ENCODE peak calls at places on chromosomes 5 and 9, in six cellular contexts. Z, P, U, Q, N and H are unnamed samples.

GRCh38 chr9:77521091-77521490 is 127.0 kb downstream of the GNA14 start:
- DNase-seq in Z (no peak), P (no peak), U (no peak), Q (no peak), N (no peak), H (no peak)

GRCh38 chr9:127500862-127501261 is 49.6 kb downstream of the LRSAM1 start:
- DNase-seq in Z (peak), P (no peak), U (no peak), Q (no peak), N (no peak), H (no peak)

GRCh38 chr9:120348951-120349429 is 231.0 kb downstream of the CDK5RAP2 start:
- DNase-seq in Z (no peak), P (peak), U (no peak), Q (no peak), N (no peak), H (peak)

GRCh38 chr5:43802119-43802518 is 199.1 kb downstream of the NNT start:
- DNase-seq in Z (no peak), P (peak), U (no peak), Q (no peak), N (no peak), H (no peak)

GRCh38 chr9:82894961-82895902 is 167.7 kb downstream of the RASEF start:
- DNase-seq in Z (no peak), P (no peak), U (no peak), Q (no peak), N (no peak), H (no peak)

GRCh38 chr9:114230068-114230467 is 74.7 kb downstream of the COL27A1 start:
- DNase-seq in Z (no peak), P (no peak), U (no peak), Q (no peak), N (no peak), H (no peak)

GRCh38 chr5:73823508-73823925 is 197.5 kb downstream of the ARHGEF28 start:
- DNase-seq in Z (no peak), P (no peak), U (no peak), Q (no peak), N (no peak), H (no peak)

GRCh38 chr9:137150485-137151060 is 11.6 kb downstream of the GRIN1 start:
- DNase-seq in Z (no peak), P (no peak), U (no peak), Q (peak), N (peak), H (peak)

GRCh38 chr9:6383551-6384225 is 29.3 kb upstream of the UHRF2 start:
- DNase-seq in Z (no peak), P (no peak), U (peak), Q (no peak), N (no peak), H (no peak)

GRCh38 chr9:92312887-92313623 is 12.1 kb downstream of the NOL8 start:
- DNase-seq in Z (no peak), P (no peak), U (no peak), Q (no peak), N (no peak), H (no peak)

GRCh38 chr9:129405089-129405830 is 215.6 kb downstream of the C9orf50 start:
- DNase-seq in Z (no peak), P (no peak), U (no peak), Q (peak), N (no peak), H (no peak)

GRCh38 chr5:159208508-159209437 is 580 bp downstream of the RNF145 start:
- DNase-seq in Z (peak), P (no peak), U (no peak), Q (peak), N (no peak), H (peak)

GRCh38 chr9:15104826-15105420 is 194.7 kb upstream of the FREM1 start:
- DNase-seq in Z (no peak), P (peak), U (no peak), Q (no peak), N (peak), H (peak)

GRCh38 chr9:94767331-94768099 is 41.0 kb downstream of the AOPEP start:
- DNase-seq in Z (no peak), P (peak), U (no peak), Q (no peak), N (no peak), H (no peak)

GRCh38 chr5:1654786-1655495 is 131.2 kb upstream of the LPCAT1 start:
- DNase-seq in Z (peak), P (no peak), U (no peak), Q (no peak), N (no peak), H (no peak)

GRCh38 chr5:157540124-157540523 is 35.5 kb downstream of the ADAM19 start:
- DNase-seq in Z (no peak), P (no peak), U (no peak), Q (no peak), N (no peak), H (no peak)

GRCh38 chr5:73292816-73293459 is 119.9 kb downstream of the TMEM174 start:
- DNase-seq in Z (no peak), P (no peak), U (no peak), Q (no peak), N (no peak), H (no peak)

GRCh38 chr5:173480896-173481295 is 135.6 kb downstream of the BOD1 start:
- DNase-seq in Z (no peak), P (no peak), U (no peak), Q (no peak), N (no peak), H (no peak)

GRCh38 chr5:56951131-56951945 is 585 bp downstream of the MIER3 start:
- DNase-seq in Z (peak), P (no peak), U (no peak), Q (peak), N (no peak), H (peak)

GRCh38 chr9:136398286-136398685 is 1.7 kb downstream of the SNAPC4 start:
- DNase-seq in Z (no peak), P (no peak), U (no peak), Q (no peak), N (no peak), H (no peak)

GRCh38 chr5:88092938-88093635 is 175.6 kb downstream of the TMEM161B start:
- DNase-seq in Z (no peak), P (no peak), U (no peak), Q (no peak), N (no peak), H (no peak)

GRCh38 chr9:18629136-18629535 is 155.2 kb downstream of the ADAMTSL1 start:
- DNase-seq in Z (no peak), P (no peak), U (no peak), Q (no peak), N (no peak), H (no peak)

GRCh38 chr9:13478235-13478634 is 198.7 kb upstream of the MPDZ start:
- DNase-seq in Z (no peak), P (peak), U (peak), Q (no peak), N (no peak), H (no peak)

GRCh38 chr5:75558972-75559632 is 47.4 kb downstream of the POLK start:
- DNase-seq in Z (no peak), P (no peak), U (no peak), Q (no peak), N (no peak), H (no peak)

GRCh38 chr5:139636207-139636792 is 11.8 kb upstream of the CXXC5 start:
- DNase-seq in Z (no peak), P (no peak), U (no peak), Q (peak), N (no peak), H (peak)

GRCh38 chr5:109743770-109744212 is 54.1 kb downstream of the MAN2A1 start:
- DNase-seq in Z (no peak), P (peak), U (peak), Q (no peak), N (no peak), H (no peak)

GRCh38 chr9:71740199-71740598 is 28.1 kb downstream of the CEMIP2 start:
- DNase-seq in Z (no peak), P (no peak), U (no peak), Q (no peak), N (no peak), H (no peak)

GRCh38 chr5:151110122-151110681 is 29.4 kb upstream of the TNIP1 start:
- DNase-seq in Z (no peak), P (no peak), U (no peak), Q (no peak), N (no peak), H (no peak)

GRCh38 chr5:19564036-19564435 is 424.0 kb downstream of the CDH18 start:
- DNase-seq in Z (no peak), P (peak), U (no peak), Q (no peak), N (no peak), H (no peak)

GRCh38 chr9:110640736-110641135 is 27.9 kb upstream of the MUSK start:
- DNase-seq in Z (no peak), P (no peak), U (no peak), Q (no peak), N (no peak), H (no peak)

GRCh38 chr5:172407241-172407691 is 47.1 kb downstream of the SH3PXD2B start:
- DNase-seq in Z (no peak), P (no peak), U (no peak), Q (no peak), N (no peak), H (no peak)

GRCh38 chr9:115292584-115293271 is 174.8 kb upstream of the TNC start:
- DNase-seq in Z (no peak), P (no peak), U (no peak), Q (no peak), N (no peak), H (no peak)

GRCh38 chr9:115300116-115300515 is 182.2 kb upstream of the TNC start:
- DNase-seq in Z (no peak), P (no peak), U (no peak), Q (no peak), N (no peak), H (no peak)

GRCh38 chr9:115300896-115301295 is 182.9 kb upstream of the TNC start:
- DNase-seq in Z (no peak), P (no peak), U (no peak), Q (no peak), N (no peak), H (no peak)

GRCh38 chr9:115295749-115296148 is 177.8 kb upstream of the TNC start:
- DNase-seq in Z (no peak), P (no peak), U (no peak), Q (no peak), N (no peak), H (no peak)

GRCh38 chr9:115296831-115297565 is 179.0 kb upstream of the TNC start:
- DNase-seq in Z (no peak), P (no peak), U (no peak), Q (no peak), N (no peak), H (no peak)
- TF ChIP-seq CTCF in Z (no peak), P (no peak), U (no peak), Q (no peak), N (no peak), H (no peak)

GRCh38 chr9:89171693-89172092 is 6.9 kb downstream of the SHC3 start:
- DNase-seq in Z (no peak), P (no peak), U (no peak), Q (no peak), N (no peak), H (no peak)
- TF ChIP-seq CTCF in Z (no peak), P (no peak), U (peak), Q (no peak), N (no peak), H (no peak)

GRCh38 chr9:35028341-35028740 is 38.8 kb downstream of the DNAJB5 start:
- DNase-seq in Z (no peak), P (no peak), U (no peak), Q (no peak), N (no peak), H (no peak)

GRCh38 chr9:35026671-35027070 is 37.1 kb downstream of the DNAJB5 start:
- DNase-seq in Z (no peak), P (no peak), U (no peak), Q (no peak), N (no peak), H (no peak)

GRCh38 chr9:35029241-35029640 is 39.7 kb downstream of the DNAJB5 start:
- DNase-seq in Z (no peak), P (no peak), U (no peak), Q (no peak), N (no peak), H (no peak)

GRCh38 chr9:35027361-35027760 is 37.8 kb downstream of the DNAJB5 start:
- DNase-seq in Z (no peak), P (no peak), U (no peak), Q (no peak), N (no peak), H (no peak)

GRCh38 chr9:35027871-35028270 is 38.3 kb downstream of the DNAJB5 start:
- DNase-seq in Z (no peak), P (no peak), U (no peak), Q (no peak), N (no peak), H (no peak)
- TF ChIP-seq CTCF in Z (no peak), P (no peak), U (no peak), Q (no peak), N (no peak), H (no peak)

DNA sequence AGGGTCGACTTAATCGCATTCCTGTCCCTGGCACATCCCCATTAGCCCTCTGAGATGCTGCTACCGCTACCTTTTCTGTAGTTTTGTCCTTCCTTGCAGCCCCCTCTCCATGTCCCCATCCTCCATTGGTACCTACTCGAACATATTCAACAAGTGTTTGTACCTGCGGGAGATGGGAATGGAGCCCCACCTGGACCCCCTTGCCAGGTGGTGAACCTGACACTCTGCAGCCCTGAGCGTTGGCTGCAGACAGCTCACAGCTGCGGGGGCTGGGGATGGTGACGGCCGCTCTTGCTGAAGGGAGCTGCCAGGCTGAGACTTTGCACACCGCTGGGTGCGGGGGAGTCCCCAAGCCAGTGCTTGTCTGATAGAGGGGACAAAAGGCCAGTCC is 96.3 kb upstream of the DAP start:
- DNase-seq in Z (no peak), P (no peak), U (no peak), Q (no peak), N (no peak), H (no peak)
- TF ChIP-seq CTCF in Z (no peak), P (no peak), U (no peak), Q (no peak), N (no peak), H (peak)